ENCODE peak calls at places on chromosome 20, in nine cellular contexts. One of them, this sample, is unnamed. For H3K4me1, the result is how much of the 10 kb centered on the place peaks cover.

GRCh38 chr20:58652606-58653303 is 1.7 kb downstream of the STX16 start:
- DNase-seq in endodermal cell: no peak
- DNase-seq in IMR-90: no peak
- DNase-seq in breast epithelium: no peak
- DNase-seq in tibial nerve: no peak
- DNase-seq in A549: no peak
- DNase-seq in lower lobe of right lung: no peak
- DNase-seq in ovary: no peak
- DNase-seq in heart right ventricle: no peak
- DNase-seq in this sample: no peak

GRCh38 chr20:60011512-60012507 is 53.6 kb downstream of the CDH26 start:
- DNase-seq in lower lobe of right lung: no peak
- DNase-seq in endodermal cell: peak
- DNase-seq in IMR-90: no peak
- DNase-seq in heart right ventricle: no peak
- DNase-seq in tibial nerve: no peak
- DNase-seq in ovary: no peak
- DNase-seq in A549: no peak
- DNase-seq in breast epithelium: no peak
- DNase-seq in this sample: no peak

GRCh38 chr20:64232794-64233193 is 22.8 kb upstream of the PCMTD2 start:
- DNase-seq in IMR-90: no peak
- DNase-seq in tibial nerve: no peak
- DNase-seq in breast epithelium: no peak
- DNase-seq in endodermal cell: no peak
- DNase-seq in A549: no peak
- DNase-seq in ovary: no peak
- DNase-seq in heart right ventricle: no peak
- DNase-seq in lower lobe of right lung: peak
- DNase-seq in this sample: no peak

GRCh38 chr20:62762801-62763368 is 33.4 kb upstream of the MRGBP start:
- DNase-seq in heart right ventricle: no peak
- DNase-seq in ovary: no peak
- DNase-seq in tibial nerve: no peak
- DNase-seq in A549: no peak
- DNase-seq in IMR-90: no peak
- DNase-seq in endodermal cell: no peak
- DNase-seq in breast epithelium: no peak
- DNase-seq in lower lobe of right lung: peak
- DNase-seq in this sample: no peak

GRCh38 chr20:18403269-18403668 is 63.6 kb downstream of the DZANK1 start:
- DNase-seq in IMR-90: no peak
- DNase-seq in breast epithelium: peak
- DNase-seq in tibial nerve: no peak
- DNase-seq in ovary: no peak
- DNase-seq in A549: no peak
- DNase-seq in heart right ventricle: no peak
- DNase-seq in lower lobe of right lung: no peak
- DNase-seq in endodermal cell: no peak
- DNase-seq in this sample: no peak

GRCh38 chr20:62938105-62938888 is at the start of gene GID8:
- DNase-seq in lower lobe of right lung: peak
- DNase-seq in tibial nerve: no peak
- DNase-seq in IMR-90: peak
- DNase-seq in A549: peak
- DNase-seq in ovary: peak
- DNase-seq in endodermal cell: peak
- DNase-seq in heart right ventricle: peak
- DNase-seq in breast epithelium: no peak
- DNase-seq in this sample: no peak

GRCh38 chr20:21028436-21028835 is 77.7 kb downstream of the LINC00237 start:
- DNase-seq in IMR-90: no peak
- DNase-seq in lower lobe of right lung: no peak
- DNase-seq in A549: no peak
- DNase-seq in breast epithelium: no peak
- DNase-seq in endodermal cell: no peak
- DNase-seq in tibial nerve: no peak
- DNase-seq in heart right ventricle: no peak
- DNase-seq in ovary: no peak
- DNase-seq in this sample: no peak

GRCh38 chr20:38272398-38272797 is 11.9 kb upstream of the KIAA1755 start:
- DNase-seq in breast epithelium: no peak
- DNase-seq in heart right ventricle: no peak
- DNase-seq in ovary: no peak
- DNase-seq in endodermal cell: no peak
- DNase-seq in IMR-90: peak
- DNase-seq in lower lobe of right lung: no peak
- DNase-seq in tibial nerve: no peak
- DNase-seq in A549: no peak
- DNase-seq in this sample: peak

GRCh38 chr20:38894091-38894847 is 31.9 kb upstream of the FAM83D start:
- DNase-seq in IMR-90: no peak
- DNase-seq in A549: peak
- DNase-seq in breast epithelium: no peak
- DNase-seq in lower lobe of right lung: no peak
- DNase-seq in ovary: no peak
- DNase-seq in heart right ventricle: no peak
- DNase-seq in tibial nerve: no peak
- DNase-seq in endodermal cell: no peak
- DNase-seq in this sample: no peak

GRCh38 chr20:2879148-2879547 is 5.9 kb downstream of the PTPRA start:
- DNase-seq in A549: no peak
- DNase-seq in IMR-90: peak
- DNase-seq in lower lobe of right lung: no peak
- DNase-seq in endodermal cell: no peak
- DNase-seq in ovary: no peak
- DNase-seq in heart right ventricle: no peak
- DNase-seq in tibial nerve: no peak
- DNase-seq in breast epithelium: no peak
- DNase-seq in this sample: no peak

GRCh38 chr20:4787069-4787468 is 65.4 kb downstream of the PRND start:
- DNase-seq in ovary: no peak
- DNase-seq in tibial nerve: no peak
- DNase-seq in A549: no peak
- DNase-seq in lower lobe of right lung: no peak
- DNase-seq in heart right ventricle: no peak
- DNase-seq in breast epithelium: no peak
- DNase-seq in endodermal cell: no peak
- DNase-seq in IMR-90: peak
- DNase-seq in this sample: peak

GRCh38 chr20:13442990-13443389 is 195.7 kb downstream of the TASP1 start:
- DNase-seq in IMR-90: no peak
- DNase-seq in endodermal cell: no peak
- DNase-seq in ovary: no peak
- DNase-seq in heart right ventricle: no peak
- DNase-seq in tibial nerve: no peak
- DNase-seq in breast epithelium: no peak
- DNase-seq in lower lobe of right lung: no peak
- DNase-seq in A549: no peak
- DNase-seq in this sample: no peak

GRCh38 chr20:3330046-3330741 is 77.3 kb downstream of the DNAAF9 start:
- DNase-seq in ovary: no peak
- DNase-seq in heart right ventricle: no peak
- DNase-seq in IMR-90: peak
- DNase-seq in endodermal cell: no peak
- DNase-seq in breast epithelium: no peak
- DNase-seq in tibial nerve: no peak
- DNase-seq in lower lobe of right lung: no peak
- DNase-seq in A549: no peak
- DNase-seq in this sample: no peak

GRCh38 chr20:2967841-2968240 is 75.6 kb upstream of the GNRH2 start:
- DNase-seq in endodermal cell: no peak
- DNase-seq in tibial nerve: no peak
- DNase-seq in heart right ventricle: no peak
- DNase-seq in lower lobe of right lung: no peak
- DNase-seq in IMR-90: no peak
- DNase-seq in ovary: no peak
- DNase-seq in A549: no peak
- DNase-seq in breast epithelium: no peak
- DNase-seq in this sample: peak

GRCh38 chr20:8019998-8020247 is 362 bp upstream of the TMX4 start:
- DNase-seq in tibial nerve: no peak
- DNase-seq in endodermal cell: no peak
- DNase-seq in A549: no peak
- DNase-seq in heart right ventricle: no peak
- DNase-seq in breast epithelium: no peak
- DNase-seq in IMR-90: no peak
- DNase-seq in ovary: no peak
- DNase-seq in lower lobe of right lung: no peak
- DNase-seq in this sample: no peak

GRCh38 chr20:8020314-8021079 is 936 bp upstream of the TMX4 start:
- DNase-seq in ovary: no peak
- DNase-seq in heart right ventricle: no peak
- DNase-seq in IMR-90: no peak
- DNase-seq in A549: no peak
- DNase-seq in breast epithelium: no peak
- DNase-seq in lower lobe of right lung: no peak
- DNase-seq in endodermal cell: no peak
- DNase-seq in tibial nerve: no peak
- DNase-seq in this sample: peak

GRCh38 chr20:8021541-8022269 is 2.1 kb upstream of the TMX4 start:
- DNase-seq in tibial nerve: no peak
- DNase-seq in IMR-90: no peak
- DNase-seq in ovary: no peak
- DNase-seq in lower lobe of right lung: no peak
- DNase-seq in A549: no peak
- DNase-seq in heart right ventricle: peak
- DNase-seq in endodermal cell: no peak
- DNase-seq in breast epithelium: no peak
- DNase-seq in this sample: no peak

GRCh38 chr20:8018928-8019177 is 708 bp downstream of the TMX4 start:
- DNase-seq in lower lobe of right lung: no peak
- DNase-seq in heart right ventricle: no peak
- DNase-seq in ovary: no peak
- DNase-seq in breast epithelium: no peak
- DNase-seq in IMR-90: peak
- DNase-seq in endodermal cell: no peak
- DNase-seq in tibial nerve: no peak
- DNase-seq in A549: peak
- DNase-seq in this sample: peak

DNA sequence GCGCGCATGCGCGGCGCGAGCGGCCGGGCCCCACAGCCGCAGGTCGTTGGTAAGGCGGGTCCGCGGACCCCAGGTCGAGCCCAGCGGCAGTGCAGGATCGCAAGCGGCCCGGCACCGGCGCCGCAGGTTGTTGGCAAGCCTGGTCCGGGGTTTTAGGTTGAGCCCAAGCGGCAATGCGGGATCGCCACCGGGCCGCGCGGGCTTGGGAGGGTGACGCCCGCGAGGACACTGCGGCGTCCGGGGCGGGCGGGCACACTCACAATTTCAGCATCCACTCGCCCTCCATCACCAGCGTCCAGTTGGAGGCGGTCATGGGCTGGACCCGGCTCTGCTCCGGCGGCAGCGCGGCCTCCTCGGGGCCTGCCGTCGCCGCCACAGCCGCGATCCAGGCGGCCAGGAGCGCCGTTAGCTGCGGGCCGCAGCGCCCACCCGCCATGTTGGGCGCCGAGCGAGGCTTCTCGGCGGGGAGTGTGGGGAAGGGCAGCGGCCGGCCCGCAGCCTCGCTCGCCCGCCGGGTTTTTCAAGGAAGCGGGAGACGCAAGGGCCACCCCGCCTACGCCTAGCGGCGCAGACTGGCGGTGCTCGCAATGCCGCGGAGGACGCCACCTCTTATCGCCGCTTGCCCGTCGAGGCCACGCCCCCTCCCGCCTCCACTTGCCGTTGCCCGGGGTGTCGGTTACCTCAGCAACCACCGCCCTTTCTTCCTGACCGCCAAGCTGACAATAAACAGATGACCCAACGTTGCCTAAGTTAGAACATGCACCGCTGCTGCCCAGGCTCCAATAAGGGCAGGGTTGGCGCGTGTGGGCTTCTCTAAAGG is at the start of gene TMX4:
- DNase-seq in ovary: peak
- DNase-seq in A549: peak
- DNase-seq in breast epithelium: peak
- DNase-seq in tibial nerve: peak
- DNase-seq in endodermal cell: peak
- DNase-seq in heart right ventricle: peak
- DNase-seq in IMR-90: peak
- DNase-seq in lower lobe of right lung: peak
- DNase-seq in this sample: peak
- TF ChIP-seq CTCF in ovary: peak
- TF ChIP-seq CTCF in A549: peak
- TF ChIP-seq CTCF in breast epithelium: peak
- TF ChIP-seq CTCF in tibial nerve: peak
- TF ChIP-seq CTCF in endodermal cell: peak
- TF ChIP-seq CTCF in heart right ventricle: peak
- TF ChIP-seq CTCF in IMR-90: peak
- TF ChIP-seq CTCF in lower lobe of right lung: peak
- TF ChIP-seq CTCF in this sample: peak

GRCh38 chr20:49110767-49111694 is 64.9 kb downstream of the CSE1L start:
- DNase-seq in breast epithelium: no peak
- DNase-seq in endodermal cell: no peak
- DNase-seq in lower lobe of right lung: no peak
- DNase-seq in IMR-90: no peak
- DNase-seq in ovary: no peak
- DNase-seq in tibial nerve: no peak
- DNase-seq in heart right ventricle: no peak
- DNase-seq in A549: no peak
- DNase-seq in this sample: no peak
- H3K4me1 ChIP-seq in breast epithelium: under half
- H3K4me1 ChIP-seq in endodermal cell: under half
- H3K4me1 ChIP-seq in lower lobe of right lung: under half
- H3K4me1 ChIP-seq in IMR-90: under half
- H3K4me1 ChIP-seq in ovary: under half
- H3K4me1 ChIP-seq in tibial nerve: under half
- H3K4me1 ChIP-seq in heart right ventricle: under half
- H3K4me1 ChIP-seq in A549: under half
- H3K4me1 ChIP-seq in this sample: under half

DNA sequence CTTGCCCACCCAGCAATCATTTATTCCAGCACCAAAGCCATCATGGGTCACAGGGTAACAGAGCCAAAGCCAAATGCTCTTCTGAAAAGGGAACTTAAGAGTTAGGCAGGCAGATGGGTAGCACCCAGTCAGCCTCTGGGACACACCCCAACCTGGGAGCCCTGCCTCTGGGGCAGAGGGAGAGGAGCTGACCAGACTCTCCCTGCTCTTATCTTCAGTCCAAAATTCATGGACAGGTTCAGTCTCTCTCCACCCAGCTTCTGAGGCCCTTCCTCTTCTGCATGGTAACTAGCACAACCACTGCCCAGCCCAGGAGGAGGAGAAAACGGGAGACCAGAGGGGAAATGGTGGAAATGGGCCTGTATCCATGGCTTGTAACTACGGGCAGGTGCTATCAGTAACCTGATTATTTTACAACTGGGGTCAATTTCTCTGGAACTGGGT is 105.4 kb downstream of the NOL4L start:
- DNase-seq in IMR-90: no peak
- DNase-seq in ovary: no peak
- DNase-seq in lower lobe of right lung: no peak
- DNase-seq in tibial nerve: no peak
- DNase-seq in breast epithelium: no peak
- DNase-seq in heart right ventricle: no peak
- DNase-seq in A549: no peak
- DNase-seq in endodermal cell: peak
- DNase-seq in this sample: no peak
- TF ChIP-seq CTCF in IMR-90: no peak
- TF ChIP-seq CTCF in ovary: no peak
- TF ChIP-seq CTCF in lower lobe of right lung: no peak
- TF ChIP-seq CTCF in tibial nerve: no peak
- TF ChIP-seq CTCF in breast epithelium: no peak
- TF ChIP-seq CTCF in heart right ventricle: no peak
- TF ChIP-seq CTCF in A549: no peak
- TF ChIP-seq CTCF in endodermal cell: no peak
- TF ChIP-seq CTCF in this sample: no peak

GRCh38 chr20:45041464-45042337 is 59.2 kb downstream of the KCNS1 start:
- DNase-seq in heart right ventricle: no peak
- DNase-seq in endodermal cell: peak
- DNase-seq in IMR-90: peak
- DNase-seq in A549: no peak
- DNase-seq in ovary: no peak
- DNase-seq in tibial nerve: no peak
- DNase-seq in lower lobe of right lung: no peak
- DNase-seq in breast epithelium: no peak
- DNase-seq in this sample: peak
- H3K4me1 ChIP-seq in heart right ventricle: under half
- H3K4me1 ChIP-seq in endodermal cell: under half
- H3K4me1 ChIP-seq in IMR-90: under half
- H3K4me1 ChIP-seq in A549: under half
- H3K4me1 ChIP-seq in ovary: under half
- H3K4me1 ChIP-seq in tibial nerve: under half
- H3K4me1 ChIP-seq in lower lobe of right lung: under half
- H3K4me1 ChIP-seq in breast epithelium: under half
- H3K4me1 ChIP-seq in this sample: under half